ENCODE peak calls at places on chromosomes 16 and 17, in ten cellular contexts. W is stimulated activated CD8-positive, alpha-beta memory T cell treated with anti-CD3 and anti-CD28 coated beads, Interleukin-15, amount 100 ng/mL, for 24 hours; G is activated CD8-positive, alpha-beta T cell treated with anti-CD3 and anti-CD28 coated beads, Interleukin-2, amount 10 ng/mL, durations not matched to agents 7 days and 5 days; Z is spleen; V is NCI-H510A treated with DMSO at 0.1 percent for 48 hours; E is NCI-H1092; K is effector memory CD4-positive, alpha-beta T cell; T is NCI-H1436; P is activated T-helper 9 cell treated with anti-CD3 and anti-CD28 coated beads, Interleukin-2, amount 50 U/mL, for 16 hours; O is hepatic stellate cell. M is an unnamed sample.

GRCh38 chr17:49971848-49972485 is 3.0 kb downstream of the DLX4 start:
- DNase-seq in W (no peak), G (no peak), Z (no peak), V (no peak), E (no peak), K (no peak), T (no peak), P (no peak), O (no peak), M (no peak)

GRCh38 chr17:46796524-46796923 is 22.0 kb downstream of the WNT3 start:
- DNase-seq in W (no peak), G (no peak), Z (no peak), V (no peak), E (no peak), K (no peak), T (no peak), P (no peak), O (no peak), M (no peak)

GRCh38 chr16:77856455-77857138 is 68.2 kb downstream of the VAT1L start:
- DNase-seq in W (no peak), G (no peak), Z (no peak), V (no peak), E (no peak), K (no peak), T (no peak), P (no peak), O (no peak), M (no peak)

GRCh38 chr17:2705263-2705662 is 6.3 kb downstream of the CLUH start:
- DNase-seq in W (no peak), G (no peak), Z (peak), V (no peak), E (no peak), K (no peak), T (no peak), P (no peak), O (peak), M (no peak)

GRCh38 chr16:1291576-1291974 is 17.9 kb upstream of the UBE2I start:
- DNase-seq in W (no peak), G (no peak), Z (no peak), V (peak), E (peak), K (no peak), T (no peak), P (no peak), O (no peak), M (peak)

GRCh38 chr17:62819511-62820221 is 11.6 kb upstream of the MARCHF10 start:
- DNase-seq in W (no peak), G (no peak), Z (no peak), V (no peak), E (no peak), K (no peak), T (no peak), P (no peak), O (peak), M (peak)

GRCh38 chr17:55340726-55341125 is 76.0 kb downstream of the HLF start:
- DNase-seq in W (no peak), G (no peak), Z (no peak), V (no peak), E (no peak), K (no peak), T (no peak), P (no peak), O (no peak), M (no peak)

GRCh38 chr16:54282202-54282922 is 4.2 kb downstream of the IRX3 start:
- DNase-seq in W (no peak), G (peak), Z (no peak), V (no peak), E (no peak), K (no peak), T (no peak), P (no peak), O (no peak), M (peak)

GRCh38 chr16:27341549-27341948 is 27.8 kb downstream of the IL4R start:
- DNase-seq in W (no peak), G (no peak), Z (no peak), V (no peak), E (no peak), K (no peak), T (no peak), P (no peak), O (no peak), M (no peak)

M was measured in DMS53.